ENCODE peak calls at places on chromosomes 7 and 10, in seven cellular contexts. One of them, this sample, is unnamed.
A peak's percentile ranks its signal among the peaks of the same experiment; 100 is the strongest.

GRCh38 chr10:22317771-22318565 is 1.8 kb downstream of the COMMD3 start:
- DNase-seq in HFF-Myc: no peak
- DNase-seq in stimulated activated CD4-positive, alpha-beta T cell treated with anti-CD3 and anti-CD28 coated beads, TNF-alpha, amount 100 ng/mL, for 4 hours: no peak
- DNase-seq in islet precursor cell: no peak
- DNase-seq in endodermal cell: no peak
- DNase-seq in progenitor cell of endocrine pancreas: no peak
- DNase-seq in COR-L47: no peak
- DNase-seq in this sample: no peak

GRCh38 chr7:36286241-36286640 is 103.4 kb upstream of the ANLN start:
- DNase-seq in COR-L47: no peak
- DNase-seq in stimulated activated CD4-positive, alpha-beta T cell treated with anti-CD3 and anti-CD28 coated beads, TNF-alpha, amount 100 ng/mL, for 4 hours: no peak
- DNase-seq in progenitor cell of endocrine pancreas: no peak
- DNase-seq in islet precursor cell: no peak
- DNase-seq in endodermal cell: no peak
- DNase-seq in HFF-Myc: no peak
- DNase-seq in this sample: peak; percentile 64

GRCh38 chr7:117041007-117041406 is 87.7 kb downstream of the ST7 start:
- DNase-seq in COR-L47: no peak
- DNase-seq in endodermal cell: no peak
- DNase-seq in progenitor cell of endocrine pancreas: no peak
- DNase-seq in HFF-Myc: no peak
- DNase-seq in stimulated activated CD4-positive, alpha-beta T cell treated with anti-CD3 and anti-CD28 coated beads, TNF-alpha, amount 100 ng/mL, for 4 hours: no peak
- DNase-seq in islet precursor cell: no peak
- DNase-seq in this sample: no peak

GRCh38 chr10:124134251-124134650 is 40.9 kb upstream of the CHST15 start:
- DNase-seq in endodermal cell: no peak
- DNase-seq in HFF-Myc: no peak
- DNase-seq in islet precursor cell: no peak
- DNase-seq in stimulated activated CD4-positive, alpha-beta T cell treated with anti-CD3 and anti-CD28 coated beads, TNF-alpha, amount 100 ng/mL, for 4 hours: no peak
- DNase-seq in progenitor cell of endocrine pancreas: no peak
- DNase-seq in COR-L47: no peak
- DNase-seq in this sample: no peak

GRCh38 chr10:75611081-75611971 is 179.9 kb downstream of the LRMDA start:
- DNase-seq in stimulated activated CD4-positive, alpha-beta T cell treated with anti-CD3 and anti-CD28 coated beads, TNF-alpha, amount 100 ng/mL, for 4 hours: no peak
- DNase-seq in endodermal cell: no peak
- DNase-seq in islet precursor cell: no peak
- DNase-seq in HFF-Myc: no peak
- DNase-seq in COR-L47: no peak
- DNase-seq in progenitor cell of endocrine pancreas: no peak
- DNase-seq in this sample: no peak

GRCh38 chr10:103802637-103803353 is 52.6 kb downstream of the SH3PXD2A start:
- DNase-seq in islet precursor cell: no peak
- DNase-seq in COR-L47: no peak
- DNase-seq in endodermal cell: no peak
- DNase-seq in progenitor cell of endocrine pancreas: no peak
- DNase-seq in HFF-Myc: no peak
- DNase-seq in stimulated activated CD4-positive, alpha-beta T cell treated with anti-CD3 and anti-CD28 coated beads, TNF-alpha, amount 100 ng/mL, for 4 hours: no peak
- DNase-seq in this sample: no peak

GRCh38 chr10:68301790-68302502 is 29.9 kb upstream of the HNRNPH3 start:
- DNase-seq in islet precursor cell: no peak
- DNase-seq in endodermal cell: no peak
- DNase-seq in stimulated activated CD4-positive, alpha-beta T cell treated with anti-CD3 and anti-CD28 coated beads, TNF-alpha, amount 100 ng/mL, for 4 hours: no peak
- DNase-seq in HFF-Myc: peak; percentile 32
- DNase-seq in COR-L47: peak; percentile 0
- DNase-seq in progenitor cell of endocrine pancreas: no peak
- DNase-seq in this sample: no peak

GRCh38 chr7:105638324-105638723 is 57.0 kb upstream of the EFCAB10 start:
- DNase-seq in COR-L47: no peak
- DNase-seq in islet precursor cell: no peak
- DNase-seq in progenitor cell of endocrine pancreas: no peak
- DNase-seq in endodermal cell: peak; percentile 74
- DNase-seq in HFF-Myc: no peak
- DNase-seq in stimulated activated CD4-positive, alpha-beta T cell treated with anti-CD3 and anti-CD28 coated beads, TNF-alpha, amount 100 ng/mL, for 4 hours: no peak
- DNase-seq in this sample: no peak

GRCh38 chr10:107390563-107390962 is 226.1 kb upstream of the SORCS1 start:
- DNase-seq in progenitor cell of endocrine pancreas: no peak
- DNase-seq in endodermal cell: no peak
- DNase-seq in COR-L47: no peak
- DNase-seq in HFF-Myc: no peak
- DNase-seq in islet precursor cell: no peak
- DNase-seq in stimulated activated CD4-positive, alpha-beta T cell treated with anti-CD3 and anti-CD28 coated beads, TNF-alpha, amount 100 ng/mL, for 4 hours: no peak
- DNase-seq in this sample: no peak

GRCh38 chr10:127801302-127801701 is 64.3 kb downstream of the FOXI2 start:
- DNase-seq in progenitor cell of endocrine pancreas: no peak
- DNase-seq in endodermal cell: no peak
- DNase-seq in stimulated activated CD4-positive, alpha-beta T cell treated with anti-CD3 and anti-CD28 coated beads, TNF-alpha, amount 100 ng/mL, for 4 hours: no peak
- DNase-seq in HFF-Myc: no peak
- DNase-seq in islet precursor cell: no peak
- DNase-seq in COR-L47: no peak
- DNase-seq in this sample: no peak

GRCh38 chr7:113774182-113774807 is 144.5 kb downstream of the PPP1R3A start:
- DNase-seq in islet precursor cell: no peak
- DNase-seq in endodermal cell: no peak
- DNase-seq in COR-L47: peak; percentile 47
- DNase-seq in progenitor cell of endocrine pancreas: no peak
- DNase-seq in stimulated activated CD4-positive, alpha-beta T cell treated with anti-CD3 and anti-CD28 coated beads, TNF-alpha, amount 100 ng/mL, for 4 hours: no peak
- DNase-seq in HFF-Myc: peak; percentile 22
- DNase-seq in this sample: no peak

GRCh38 chr7:66304536-66304935 is 99.4 kb downstream of the TPST1 start:
- DNase-seq in stimulated activated CD4-positive, alpha-beta T cell treated with anti-CD3 and anti-CD28 coated beads, TNF-alpha, amount 100 ng/mL, for 4 hours: no peak
- DNase-seq in progenitor cell of endocrine pancreas: no peak
- DNase-seq in islet precursor cell: no peak
- DNase-seq in HFF-Myc: no peak
- DNase-seq in COR-L47: no peak
- DNase-seq in endodermal cell: no peak
- DNase-seq in this sample: no peak

GRCh38 chr7:77415822-77416620 is at the start of gene GSAP:
- DNase-seq in progenitor cell of endocrine pancreas: peak; percentile 42
- DNase-seq in HFF-Myc: no peak
- DNase-seq in endodermal cell: peak; percentile 86
- DNase-seq in COR-L47: peak; percentile 25
- DNase-seq in islet precursor cell: peak; percentile 71
- DNase-seq in stimulated activated CD4-positive, alpha-beta T cell treated with anti-CD3 and anti-CD28 coated beads, TNF-alpha, amount 100 ng/mL, for 4 hours: peak; percentile 23
- DNase-seq in this sample: peak; percentile 20

GRCh38 chr7:19177269-19177668 is 32.0 kb upstream of the FERD3L start:
- DNase-seq in progenitor cell of endocrine pancreas: no peak
- DNase-seq in COR-L47: no peak
- DNase-seq in stimulated activated CD4-positive, alpha-beta T cell treated with anti-CD3 and anti-CD28 coated beads, TNF-alpha, amount 100 ng/mL, for 4 hours: no peak
- DNase-seq in HFF-Myc: no peak
- DNase-seq in islet precursor cell: peak; percentile 57
- DNase-seq in endodermal cell: no peak
- DNase-seq in this sample: no peak

GRCh38 chr10:5362873-5363272 is 1.9 kb upstream of the UCN3 start:
- DNase-seq in endodermal cell: no peak
- DNase-seq in stimulated activated CD4-positive, alpha-beta T cell treated with anti-CD3 and anti-CD28 coated beads, TNF-alpha, amount 100 ng/mL, for 4 hours: no peak
- DNase-seq in islet precursor cell: no peak
- DNase-seq in progenitor cell of endocrine pancreas: no peak
- DNase-seq in HFF-Myc: no peak
- DNase-seq in COR-L47: no peak
- DNase-seq in this sample: no peak

GRCh38 chr7:2471022-2471329 is 5.2 kb downstream of the GRIFIN start:
- DNase-seq in COR-L47: no peak
- DNase-seq in stimulated activated CD4-positive, alpha-beta T cell treated with anti-CD3 and anti-CD28 coated beads, TNF-alpha, amount 100 ng/mL, for 4 hours: no peak
- DNase-seq in progenitor cell of endocrine pancreas: no peak
- DNase-seq in endodermal cell: no peak
- DNase-seq in islet precursor cell: peak; percentile 54
- DNase-seq in HFF-Myc: no peak
- DNase-seq in this sample: no peak

GRCh38 chr10:89699581-89700064 is 1.8 kb upstream of the KIF20B start:
- DNase-seq in stimulated activated CD4-positive, alpha-beta T cell treated with anti-CD3 and anti-CD28 coated beads, TNF-alpha, amount 100 ng/mL, for 4 hours: no peak
- DNase-seq in COR-L47: no peak
- DNase-seq in HFF-Myc: no peak
- DNase-seq in islet precursor cell: no peak
- DNase-seq in endodermal cell: no peak
- DNase-seq in progenitor cell of endocrine pancreas: no peak
- DNase-seq in this sample: no peak

GRCh38 chr7:2926120-2926897 is 82.2 kb upstream of the GNA12 start:
- DNase-seq in endodermal cell: peak; percentile 41
- DNase-seq in stimulated activated CD4-positive, alpha-beta T cell treated with anti-CD3 and anti-CD28 coated beads, TNF-alpha, amount 100 ng/mL, for 4 hours: no peak
- DNase-seq in progenitor cell of endocrine pancreas: no peak
- DNase-seq in islet precursor cell: peak; percentile 46
- DNase-seq in COR-L47: no peak
- DNase-seq in HFF-Myc: no peak
- DNase-seq in this sample: no peak

GRCh38 chr7:64959072-64959747 is 31.6 kb downstream of the ZNF117 start:
- DNase-seq in HFF-Myc: no peak
- DNase-seq in COR-L47: peak; percentile 50
- DNase-seq in stimulated activated CD4-positive, alpha-beta T cell treated with anti-CD3 and anti-CD28 coated beads, TNF-alpha, amount 100 ng/mL, for 4 hours: no peak
- DNase-seq in progenitor cell of endocrine pancreas: no peak
- DNase-seq in endodermal cell: peak; percentile 65
- DNase-seq in islet precursor cell: no peak
- DNase-seq in this sample: no peak

GRCh38 chr10:70889291-70889690 is 926 bp upstream of the PCBD1 start:
- DNase-seq in islet precursor cell: no peak
- DNase-seq in progenitor cell of endocrine pancreas: no peak
- DNase-seq in HFF-Myc: no peak
- DNase-seq in stimulated activated CD4-positive, alpha-beta T cell treated with anti-CD3 and anti-CD28 coated beads, TNF-alpha, amount 100 ng/mL, for 4 hours: no peak
- DNase-seq in COR-L47: no peak
- DNase-seq in endodermal cell: no peak
- DNase-seq in this sample: no peak

GRCh38 chr7:9698375-9698774 is 1265.0 kb downstream of the NXPH1 start:
- DNase-seq in islet precursor cell: no peak
- DNase-seq in progenitor cell of endocrine pancreas: no peak
- DNase-seq in COR-L47: no peak
- DNase-seq in endodermal cell: no peak
- DNase-seq in HFF-Myc: no peak
- DNase-seq in stimulated activated CD4-positive, alpha-beta T cell treated with anti-CD3 and anti-CD28 coated beads, TNF-alpha, amount 100 ng/mL, for 4 hours: no peak
- DNase-seq in this sample: no peak

GRCh38 chr7:27078616-27079233 is 17.1 kb downstream of the HOXA1 start:
- DNase-seq in stimulated activated CD4-positive, alpha-beta T cell treated with anti-CD3 and anti-CD28 coated beads, TNF-alpha, amount 100 ng/mL, for 4 hours: no peak
- DNase-seq in islet precursor cell: no peak
- DNase-seq in progenitor cell of endocrine pancreas: no peak
- DNase-seq in endodermal cell: no peak
- DNase-seq in COR-L47: no peak
- DNase-seq in HFF-Myc: no peak
- DNase-seq in this sample: no peak

GRCh38 chr10:119248681-119249080 is 41.3 kb downstream of the GRK5 start:
- DNase-seq in COR-L47: no peak
- DNase-seq in islet precursor cell: no peak
- DNase-seq in HFF-Myc: no peak
- DNase-seq in endodermal cell: no peak
- DNase-seq in stimulated activated CD4-positive, alpha-beta T cell treated with anti-CD3 and anti-CD28 coated beads, TNF-alpha, amount 100 ng/mL, for 4 hours: no peak
- DNase-seq in progenitor cell of endocrine pancreas: no peak
- DNase-seq in this sample: no peak

GRCh38 chr7:38367301-38367700 is 93.9 kb upstream of the TARP start:
- DNase-seq in endodermal cell: no peak
- DNase-seq in progenitor cell of endocrine pancreas: no peak
- DNase-seq in stimulated activated CD4-positive, alpha-beta T cell treated with anti-CD3 and anti-CD28 coated beads, TNF-alpha, amount 100 ng/mL, for 4 hours: no peak
- DNase-seq in COR-L47: no peak
- DNase-seq in HFF-Myc: no peak
- DNase-seq in islet precursor cell: no peak
- DNase-seq in this sample: no peak

GRCh38 chr10:93993782-93994668 is at the start of gene PLCE1:
- DNase-seq in HFF-Myc: no peak
- DNase-seq in progenitor cell of endocrine pancreas: peak; percentile 53
- DNase-seq in stimulated activated CD4-positive, alpha-beta T cell treated with anti-CD3 and anti-CD28 coated beads, TNF-alpha, amount 100 ng/mL, for 4 hours: no peak
- DNase-seq in islet precursor cell: peak; percentile 79
- DNase-seq in COR-L47: peak; percentile 40
- DNase-seq in endodermal cell: peak; percentile 83
- DNase-seq in this sample: no peak

GRCh38 chr7:28140964-28141363 is 39.6 kb downstream of the JAZF1 start:
- DNase-seq in stimulated activated CD4-positive, alpha-beta T cell treated with anti-CD3 and anti-CD28 coated beads, TNF-alpha, amount 100 ng/mL, for 4 hours: no peak
- DNase-seq in progenitor cell of endocrine pancreas: no peak
- DNase-seq in islet precursor cell: no peak
- DNase-seq in endodermal cell: no peak
- DNase-seq in COR-L47: no peak
- DNase-seq in HFF-Myc: no peak
- DNase-seq in this sample: no peak

GRCh38 chr10:133159950-133160812 is at the start of gene KNDC1:
- DNase-seq in HFF-Myc: no peak
- DNase-seq in endodermal cell: peak; percentile 81
- DNase-seq in COR-L47: no peak
- DNase-seq in islet precursor cell: peak; percentile 76
- DNase-seq in progenitor cell of endocrine pancreas: no peak
- DNase-seq in stimulated activated CD4-positive, alpha-beta T cell treated with anti-CD3 and anti-CD28 coated beads, TNF-alpha, amount 100 ng/mL, for 4 hours: no peak
- DNase-seq in this sample: no peak

GRCh38 chr10:85124592-85124991 is 796.2 kb downstream of the CCSER2 start:
- DNase-seq in stimulated activated CD4-positive, alpha-beta T cell treated with anti-CD3 and anti-CD28 coated beads, TNF-alpha, amount 100 ng/mL, for 4 hours: no peak
- DNase-seq in COR-L47: peak; percentile 30
- DNase-seq in progenitor cell of endocrine pancreas: no peak
- DNase-seq in endodermal cell: no peak
- DNase-seq in islet precursor cell: no peak
- DNase-seq in HFF-Myc: no peak
- DNase-seq in this sample: no peak

GRCh38 chr10:3109633-3110032 is 42.3 kb downstream of the PFKP start:
- DNase-seq in islet precursor cell: no peak
- DNase-seq in HFF-Myc: no peak
- DNase-seq in progenitor cell of endocrine pancreas: no peak
- DNase-seq in COR-L47: no peak
- DNase-seq in endodermal cell: no peak
- DNase-seq in stimulated activated CD4-positive, alpha-beta T cell treated with anti-CD3 and anti-CD28 coated beads, TNF-alpha, amount 100 ng/mL, for 4 hours: no peak
- DNase-seq in this sample: no peak

GRCh38 chr7:140694592-140694991 is 1.9 kb upstream of the NDUFB2 start:
- DNase-seq in progenitor cell of endocrine pancreas: no peak
- DNase-seq in stimulated activated CD4-positive, alpha-beta T cell treated with anti-CD3 and anti-CD28 coated beads, TNF-alpha, amount 100 ng/mL, for 4 hours: no peak
- DNase-seq in COR-L47: no peak
- DNase-seq in endodermal cell: no peak
- DNase-seq in HFF-Myc: no peak
- DNase-seq in islet precursor cell: no peak
- DNase-seq in this sample: no peak

GRCh38 chr10:72087392-72087968 is 871 bp downstream of the SPOCK2 start:
- DNase-seq in progenitor cell of endocrine pancreas: no peak
- DNase-seq in endodermal cell: peak; percentile 66
- DNase-seq in islet precursor cell: peak; percentile 46
- DNase-seq in COR-L47: no peak
- DNase-seq in stimulated activated CD4-positive, alpha-beta T cell treated with anti-CD3 and anti-CD28 coated beads, TNF-alpha, amount 100 ng/mL, for 4 hours: no peak
- DNase-seq in HFF-Myc: no peak
- DNase-seq in this sample: peak; percentile 40

GRCh38 chr10:43304687-43305333 is 37.9 kb upstream of the RASGEF1A start:
- DNase-seq in COR-L47: no peak
- DNase-seq in HFF-Myc: no peak
- DNase-seq in stimulated activated CD4-positive, alpha-beta T cell treated with anti-CD3 and anti-CD28 coated beads, TNF-alpha, amount 100 ng/mL, for 4 hours: peak; percentile 30
- DNase-seq in endodermal cell: peak; percentile 87
- DNase-seq in progenitor cell of endocrine pancreas: peak; percentile 39
- DNase-seq in islet precursor cell: peak; percentile 74
- DNase-seq in this sample: peak; percentile 41

GRCh38 chr7:101720324-101720723 is 91.2 kb upstream of the MYL10 start:
- DNase-seq in COR-L47: no peak
- DNase-seq in progenitor cell of endocrine pancreas: no peak
- DNase-seq in islet precursor cell: no peak
- DNase-seq in endodermal cell: no peak
- DNase-seq in stimulated activated CD4-positive, alpha-beta T cell treated with anti-CD3 and anti-CD28 coated beads, TNF-alpha, amount 100 ng/mL, for 4 hours: no peak
- DNase-seq in HFF-Myc: no peak
- DNase-seq in this sample: no peak

GRCh38 chr7:88167223-88167622 is 52.6 kb downstream of the SRI start:
- DNase-seq in COR-L47: no peak
- DNase-seq in endodermal cell: no peak
- DNase-seq in progenitor cell of endocrine pancreas: no peak
- DNase-seq in islet precursor cell: peak; percentile 68
- DNase-seq in stimulated activated CD4-positive, alpha-beta T cell treated with anti-CD3 and anti-CD28 coated beads, TNF-alpha, amount 100 ng/mL, for 4 hours: no peak
- DNase-seq in HFF-Myc: no peak
- DNase-seq in this sample: no peak

GRCh38 chr10:103983367-103983911 is 16.5 kb downstream of the SLK start:
- DNase-seq in stimulated activated CD4-positive, alpha-beta T cell treated with anti-CD3 and anti-CD28 coated beads, TNF-alpha, amount 100 ng/mL, for 4 hours: no peak
- DNase-seq in endodermal cell: no peak
- DNase-seq in HFF-Myc: no peak
- DNase-seq in COR-L47: no peak
- DNase-seq in islet precursor cell: no peak
- DNase-seq in progenitor cell of endocrine pancreas: no peak
- DNase-seq in this sample: no peak

GRCh38 chr10:98030093-98030821 is at the start of gene CRTAC1:
- DNase-seq in islet precursor cell: peak; percentile 92
- DNase-seq in stimulated activated CD4-positive, alpha-beta T cell treated with anti-CD3 and anti-CD28 coated beads, TNF-alpha, amount 100 ng/mL, for 4 hours: no peak
- DNase-seq in progenitor cell of endocrine pancreas: peak; percentile 54
- DNase-seq in endodermal cell: peak; percentile 94
- DNase-seq in COR-L47: peak; percentile 67
- DNase-seq in HFF-Myc: no peak
- DNase-seq in this sample: no peak

GRCh38 chr10:90179696-90180407 is 478.5 kb downstream of the KIF20B start:
- DNase-seq in HFF-Myc: peak; percentile 92
- DNase-seq in stimulated activated CD4-positive, alpha-beta T cell treated with anti-CD3 and anti-CD28 coated beads, TNF-alpha, amount 100 ng/mL, for 4 hours: no peak
- DNase-seq in progenitor cell of endocrine pancreas: no peak
- DNase-seq in endodermal cell: no peak
- DNase-seq in islet precursor cell: peak; percentile 55
- DNase-seq in COR-L47: no peak
- DNase-seq in this sample: no peak

This sample was measured in effector CD4-positive, alpha-beta T cell.